ENCODE peak calls at places on chromosomes 4 and X, in five cellular contexts. Q, P, S, Z and W are unnamed samples.

GRCh38 chrX:23616361-23616760 is 50.9 kb upstream of the PRDX4 start:
- DNase-seq in S (no peak), P (peak; percentile 48), Z (peak; percentile 20), Q (no peak), W (no peak)

GRCh38 chr4:39548425-39549067 is 21.3 kb upstream of the UGDH start:
- DNase-seq in P (peak; percentile 59), S (peak; percentile 24), Z (no peak), Q (no peak), W (no peak)

GRCh38 chrX:42869659-42870476 is 91.9 kb upstream of the PPP1R2C start:
- DNase-seq in Q (no peak), Z (no peak), S (no peak), P (no peak), W (no peak)

GRCh38 chr4:47198791-47199190 is 167.4 kb downstream of the GABRB1 start:
- DNase-seq in Z (no peak), S (no peak), P (no peak), Q (no peak), W (no peak)

GRCh38 chrX:1533083-1533482 is 3.9 kb downstream of the P2RY8 start:
- DNase-seq in Q (no peak), P (no peak), S (no peak), Z (no peak), W (no peak)

GRCh38 chr4:24645765-24646550 is 61.6 kb upstream of the DHX15 start:
- DNase-seq in Z (no peak), S (no peak), P (no peak), Q (no peak), W (no peak)

GRCh38 chr4:3613980-3614730 is 81.9 kb upstream of the LRPAP1 start:
- DNase-seq in Z (no peak), Q (no peak), S (no peak), P (no peak), W (no peak)

GRCh38 chr4:47668810-47669408 is 169.0 kb downstream of the CORIN start:
- DNase-seq in P (peak; percentile 62), Z (peak; percentile 62), Q (peak; percentile 13), S (no peak), W (peak; percentile 29)

GRCh38 chr4:106299977-106300376 is 16.0 kb downstream of the TBCK start:
- DNase-seq in S (no peak), P (no peak), Z (no peak), Q (no peak), W (no peak)
- TF ChIP-seq CTCF in S (no peak), P (no peak), Z (no peak), Q (no peak), W (no peak)

DNA sequence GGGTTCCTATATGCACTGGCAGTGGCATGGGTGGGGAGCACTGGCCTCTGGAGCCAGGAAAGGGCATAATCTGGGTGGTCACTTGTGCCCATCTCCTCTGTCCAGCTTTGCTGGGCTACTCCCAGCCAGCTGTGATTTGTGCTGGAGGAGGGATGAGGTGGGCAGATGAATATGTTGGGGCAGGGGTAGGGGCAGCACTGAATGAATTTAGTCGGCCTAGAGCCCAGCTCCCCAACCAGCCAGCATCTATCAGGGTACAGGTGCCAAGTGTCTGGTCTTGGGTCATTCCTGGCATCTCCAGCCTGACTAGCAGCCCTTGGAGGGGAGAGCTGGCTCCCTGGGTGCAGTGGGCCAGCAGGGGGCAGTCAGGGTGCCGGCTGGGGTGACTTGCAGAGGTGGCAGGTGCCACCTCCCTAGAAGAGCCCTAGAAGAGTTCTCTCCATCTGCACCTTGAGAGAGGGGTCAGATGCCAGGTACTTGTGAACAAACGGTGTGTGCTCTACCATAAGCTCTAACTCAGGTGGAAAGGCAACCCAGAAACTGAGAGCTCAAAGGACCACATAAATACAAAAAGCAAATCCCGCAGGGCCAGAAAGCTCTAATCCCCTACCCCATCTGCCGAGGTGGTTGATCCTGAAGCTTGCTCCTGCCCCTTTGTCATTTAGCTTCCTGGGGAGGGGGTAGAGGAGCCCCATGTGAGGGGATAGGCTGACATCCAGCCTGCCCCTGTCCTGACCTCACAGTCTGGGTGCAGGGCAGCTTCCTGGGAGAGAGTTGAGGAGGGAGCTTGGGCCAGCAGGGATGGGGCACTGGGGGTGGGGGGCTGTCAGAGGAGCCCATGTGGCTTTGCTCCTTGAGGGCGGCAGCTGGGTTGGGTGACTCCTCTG is 2.2 kb downstream of the SORCS2 start:
- DNase-seq in Z (no peak), S (no peak), P (peak; percentile 61), Q (peak; percentile 60), W (no peak)
- TF ChIP-seq CTCF in Z (peak; percentile 64), S (peak; percentile 68), P (peak; percentile 67), Q (peak; percentile 45), W (peak; percentile 54)

DNA sequence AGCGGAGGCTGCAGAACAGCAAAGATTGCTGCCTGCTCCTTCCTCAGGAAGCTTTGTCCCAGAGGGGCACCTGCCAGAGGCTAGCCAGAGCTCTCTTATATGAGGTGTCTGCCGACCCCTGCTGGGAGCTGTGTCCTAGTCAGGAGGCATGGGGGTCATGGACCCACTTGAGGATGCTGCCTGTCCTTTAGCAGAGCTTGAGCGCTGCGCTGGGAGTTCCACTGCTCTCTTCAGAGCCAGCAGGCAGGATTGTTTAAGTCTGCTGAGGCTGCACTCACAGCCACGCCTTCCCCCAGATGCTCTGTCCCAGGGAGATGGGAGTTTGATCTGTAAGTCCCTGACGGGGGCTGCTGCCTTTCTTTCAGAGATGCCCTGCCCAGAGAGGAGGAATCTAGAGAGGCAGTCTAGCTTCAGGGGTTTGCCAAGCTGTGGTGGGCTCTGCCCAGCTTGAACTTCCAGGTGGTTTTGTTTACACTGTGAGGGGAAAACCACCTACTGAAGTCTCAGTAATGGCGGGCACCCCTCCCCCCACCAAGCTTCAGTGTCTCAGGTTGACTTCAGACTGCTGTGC is 10.9 kb downstream of the DCK start:
- DNase-seq in Q (peak; percentile 11), P (no peak), Z (no peak), S (no peak), W (no peak)
- TF ChIP-seq CTCF in Q (no peak), P (no peak), Z (no peak), S (no peak), W (no peak)

GRCh38 chr4:15964159-15964558 is 1.2 kb upstream of the FGFBP2 start:
- DNase-seq in Q (no peak), S (no peak), Z (no peak), P (peak; percentile 25), W (no peak)
- TF ChIP-seq CTCF in Q (no peak), S (peak; percentile 1), Z (peak; percentile 12), P (peak; percentile 29), W (no peak)

GRCh38 chr4:152462047-152462446 is 73.8 kb downstream of the FBXW7 start:
- DNase-seq in Z (no peak), P (no peak), Q (no peak), S (no peak), W (no peak)

GRCh38 chr4:152459326-152459725 is 76.6 kb downstream of the FBXW7 start:
- DNase-seq in P (no peak), Q (no peak), S (no peak), Z (no peak), W (no peak)

GRCh38 chr4:152458801-152459302 is 77.0 kb downstream of the FBXW7 start:
- DNase-seq in P (no peak), Z (no peak), Q (no peak), S (no peak), W (no peak)

GRCh38 chr4:152462715-152463114 is 73.2 kb downstream of the FBXW7 start:
- DNase-seq in S (no peak), P (no peak), Z (peak; percentile 26), Q (no peak), W (no peak)

GRCh38 chr4:152460488-152460887 is 75.4 kb downstream of the FBXW7 start:
- DNase-seq in Z (peak; percentile 60), Q (no peak), P (peak; percentile 41), S (peak; percentile 24), W (peak; percentile 35)
- TF ChIP-seq CTCF in Z (no peak), Q (no peak), P (peak; percentile 55), S (no peak), W (peak; percentile 47)

GRCh38 chrX:80285131-80285773 is 135.0 kb upstream of the TENT5D start:
- DNase-seq in P (peak; percentile 71), S (no peak), Z (peak; percentile 26), Q (peak; percentile 31), W (no peak)
- TF ChIP-seq CTCF in P (peak; percentile 88), S (no peak), Z (peak; percentile 55), Q (peak; percentile 48), W (peak; percentile 31)